ENCODE peak calls at places on chromosomes 1 and 21, in nine cellular contexts. V, C, D, X, I, K, M, F and U are unnamed samples.

GRCh38 chr1:52427152-52427551 is 22.8 kb downstream of the PRPF38A start:
- ATAC-seq in F (no peak), I (no peak), M (no peak), C (no peak), K (no peak), D (no peak), V (no peak), X (no peak), U (no peak)

GRCh38 chr21:34187935-34188334 is 114.6 kb downstream of the MRPS6 start:
- ATAC-seq in F (no peak), V (no peak), X (no peak), D (no peak), I (no peak), K (no peak), M (no peak), C (no peak), U (no peak)

GRCh38 chr1:97364086-97364485 is 556.7 kb downstream of the DPYD start:
- ATAC-seq in X (no peak), K (no peak), C (no peak), V (no peak), D (no peak), F (no peak), I (no peak), M (no peak), U (no peak)

GRCh38 chr1:11713095-11713494 is 21.6 kb downstream of the DRAXIN start:
- ATAC-seq in C (no peak), M (no peak), V (no peak), F (no peak), X (no peak), I (no peak), K (no peak), D (no peak), U (no peak)

GRCh38 chr1:38207275-38207674 is 160.7 kb upstream of the POU3F1 start:
- ATAC-seq in F (no peak), D (no peak), K (no peak), M (no peak), V (no peak), X (no peak), I (no peak), C (no peak), U (no peak)

GRCh38 chr1:168513656-168514404 is 30.0 kb downstream of the XCL2 start:
- ATAC-seq in X (peak; percentile 44), C (peak; percentile 14), F (no peak), M (no peak), K (peak; percentile 29), D (no peak), V (peak; percentile 32), I (no peak), U (no peak)

GRCh38 chr1:105793541-105794146 is 1262.8 kb upstream of the PRMT6 start:
- ATAC-seq in X (no peak), C (no peak), I (no peak), M (no peak), D (no peak), F (peak; percentile 50), K (no peak), V (peak; percentile 43), U (peak; percentile 48)

GRCh38 chr1:153506386-153506785 is 29.4 kb downstream of the S100A6 start:
- ATAC-seq in D (no peak), I (no peak), K (no peak), M (no peak), V (no peak), X (no peak), F (no peak), C (no peak), U (no peak)

GRCh38 chr1:60621524-60621923 is 460.8 kb upstream of the NFIA start:
- ATAC-seq in V (peak; percentile 56), D (no peak), K (no peak), X (no peak), F (no peak), M (no peak), I (no peak), C (no peak), U (no peak)

GRCh38 chr1:110082477-110082876 is 12.0 kb upstream of the ALX3 start:
- ATAC-seq in K (no peak), C (no peak), D (no peak), X (no peak), F (no peak), M (no peak), I (no peak), V (no peak), U (no peak)

GRCh38 chr1:90973897-90974798 is 47.7 kb downstream of the ZNF644 start:
- ATAC-seq in D (peak; percentile 43), C (no peak), I (no peak), V (peak; percentile 18), K (no peak), F (peak; percentile 34), X (peak; percentile 70), M (peak; percentile 77), U (no peak)

GRCh38 chr21:41375875-41376274 is 14.0 kb downstream of the MX2 start:
- ATAC-seq in I (no peak), V (no peak), M (no peak), D (no peak), F (no peak), C (no peak), K (no peak), X (no peak), U (no peak)

GRCh38 chr1:54274448-54274847 is 74.5 kb downstream of the MRPL37 start:
- ATAC-seq in D (no peak), M (no peak), C (no peak), V (no peak), F (no peak), I (no peak), K (no peak), X (no peak), U (no peak)

GRCh38 chr1:43861985-43862735 is 71.4 kb upstream of the ARTN start:
- ATAC-seq in K (no peak), F (no peak), I (no peak), X (no peak), V (no peak), C (no peak), D (no peak), M (no peak), U (no peak)

GRCh38 chr1:15325375-15326085 is 78.5 kb downstream of the FHAD1 start:
- ATAC-seq in X (no peak), V (no peak), I (no peak), K (no peak), D (no peak), C (no peak), F (no peak), M (no peak), U (no peak)

GRCh38 chr1:14511856-14512585 is 86.5 kb upstream of the KAZN start:
- ATAC-seq in D (no peak), X (no peak), C (no peak), V (no peak), M (no peak), K (no peak), I (no peak), F (no peak), U (no peak)

GRCh38 chr1:239816090-239816812 is 275.4 kb upstream of the FMN2 start:
- ATAC-seq in K (no peak), D (no peak), X (no peak), F (no peak), I (no peak), C (no peak), V (peak; percentile 68), M (no peak), U (no peak)

GRCh38 chr1:157773723-157774350 is 3.1 kb downstream of the FCRL2 start:
- ATAC-seq in D (no peak), K (no peak), X (peak; percentile 30), V (peak; percentile 87), F (peak; percentile 82), C (peak; percentile 53), I (peak; percentile 81), M (peak; percentile 93), U (peak; percentile 92)

GRCh38 chr1:64514197-64514765 is 44.4 kb downstream of the CACHD1 start:
- ATAC-seq in X (no peak), C (no peak), K (no peak), M (no peak), D (no peak), V (peak; percentile 66), I (no peak), F (no peak), U (no peak)

GRCh38 chr1:30748699-30749401 is 8.7 kb downstream of the LAPTM5 start:
- ATAC-seq in M (no peak), D (peak; percentile 49), X (peak; percentile 55), K (peak; percentile 10), V (no peak), F (peak; percentile 17), C (no peak), I (no peak), U (peak; percentile 0)

GRCh38 chr1:232108598-232108997 is 482.0 kb downstream of the DISC1 start:
- ATAC-seq in D (no peak), C (no peak), I (no peak), K (no peak), V (no peak), F (no peak), M (no peak), X (no peak), U (no peak)

GRCh38 chr21:42639646-42640152 is 13.7 kb upstream of the PDE9A start:
- ATAC-seq in D (no peak), V (peak; percentile 60), X (no peak), F (no peak), C (no peak), K (no peak), M (no peak), I (no peak), U (no peak)

GRCh38 chr1:34763142-34763781 is 3.7 kb downstream of the GJB4 start:
- ATAC-seq in K (no peak), V (peak; percentile 54), X (no peak), I (no peak), C (no peak), F (no peak), D (no peak), M (no peak), U (no peak)

GRCh38 chr21:32829504-32829903 is 57.9 kb upstream of the PAXBP1 start:
- ATAC-seq in V (no peak), K (no peak), I (no peak), F (no peak), C (no peak), D (no peak), X (no peak), M (no peak), U (no peak)

GRCh38 chr1:74772945-74773344 is 40.0 kb downstream of the TYW3 start:
- ATAC-seq in X (no peak), D (no peak), M (no peak), C (no peak), K (no peak), F (no peak), I (no peak), V (no peak), U (no peak)